ENCODE peak calls at places on chromosomes 4 and X, in five cellular contexts. I is mammary epithelial cell, U is RWPE2, V is IMR-90, D is adrenal gland. L is an unnamed sample. For H3K4me1, the result is how much of the 10 kb centered on the place peaks cover.

GRCh38 chr4:30718021-30718888 is 1.9 kb upstream of the PCDH7 start:
- DNase-seq in I (peak), U (peak), V (peak), D (peak), L (peak)

GRCh38 chr4:105836537-105836936 is 58.7 kb upstream of the NPNT start:
- DNase-seq in I (no peak), U (no peak), V (no peak), D (no peak), L (no peak)

GRCh38 chrX:130109429-130110378 is 593 bp downstream of the ELF4 start:
- DNase-seq in I (no peak), U (no peak), V (peak), D (no peak), L (no peak)

GRCh38 chr4:28443786-28444412 is 1583.3 kb downstream of the STIM2 start:
- DNase-seq in I (peak), U (peak), V (peak), D (peak), L (peak)

GRCh38 chrX:7334253-7334935 is 186.4 kb upstream of the PUDP start:
- DNase-seq in I (no peak), U (no peak), V (peak), D (no peak), L (no peak)

GRCh38 chr4:86557526-86557925 is 36.6 kb upstream of the PTPN13 start:
- DNase-seq in I (peak), U (no peak), V (peak), D (no peak), L (no peak)

GRCh38 chr4:83599183-83599582 is 63.3 kb downstream of the GPAT3 start:
- DNase-seq in I (peak), U (no peak), V (peak), D (no peak), L (no peak)

GRCh38 chrX:39766085-39766726 is 331.6 kb downstream of the BCOR start:
- DNase-seq in I (no peak), U (no peak), V (no peak), D (no peak), L (no peak)

GRCh38 chr4:77385124-77385969 is 220.3 kb upstream of the CXCL13 start:
- DNase-seq in I (peak), U (no peak), V (peak), D (peak), L (peak)

GRCh38 chrX:102746134-102746584 is 25.6 kb downstream of the GPRASP3 start:
- DNase-seq in I (no peak), U (no peak), V (no peak), D (peak), L (peak)

GRCh38 chr4:105088110-105088879 is 58.4 kb upstream of the TET2 start:
- DNase-seq in I (peak), U (no peak), V (peak), D (no peak), L (peak)

GRCh38 chr4:128525387-128525786 is 237.8 kb upstream of the PGRMC2 start:
- DNase-seq in I (peak), U (no peak), V (peak), D (no peak), L (no peak)

GRCh38 chr4:128528177-128528576 is 240.6 kb upstream of the PGRMC2 start:
- DNase-seq in I (no peak), U (no peak), V (no peak), D (no peak), L (no peak)

GRCh38 chr4:128525939-128526630 is 238.5 kb upstream of the PGRMC2 start:
- DNase-seq in I (peak), U (no peak), V (peak), D (no peak), L (no peak)

GRCh38 chr4:128527356-128527755 is 239.7 kb upstream of the PGRMC2 start:
- DNase-seq in I (no peak), U (no peak), V (no peak), D (no peak), L (no peak)

DNA sequence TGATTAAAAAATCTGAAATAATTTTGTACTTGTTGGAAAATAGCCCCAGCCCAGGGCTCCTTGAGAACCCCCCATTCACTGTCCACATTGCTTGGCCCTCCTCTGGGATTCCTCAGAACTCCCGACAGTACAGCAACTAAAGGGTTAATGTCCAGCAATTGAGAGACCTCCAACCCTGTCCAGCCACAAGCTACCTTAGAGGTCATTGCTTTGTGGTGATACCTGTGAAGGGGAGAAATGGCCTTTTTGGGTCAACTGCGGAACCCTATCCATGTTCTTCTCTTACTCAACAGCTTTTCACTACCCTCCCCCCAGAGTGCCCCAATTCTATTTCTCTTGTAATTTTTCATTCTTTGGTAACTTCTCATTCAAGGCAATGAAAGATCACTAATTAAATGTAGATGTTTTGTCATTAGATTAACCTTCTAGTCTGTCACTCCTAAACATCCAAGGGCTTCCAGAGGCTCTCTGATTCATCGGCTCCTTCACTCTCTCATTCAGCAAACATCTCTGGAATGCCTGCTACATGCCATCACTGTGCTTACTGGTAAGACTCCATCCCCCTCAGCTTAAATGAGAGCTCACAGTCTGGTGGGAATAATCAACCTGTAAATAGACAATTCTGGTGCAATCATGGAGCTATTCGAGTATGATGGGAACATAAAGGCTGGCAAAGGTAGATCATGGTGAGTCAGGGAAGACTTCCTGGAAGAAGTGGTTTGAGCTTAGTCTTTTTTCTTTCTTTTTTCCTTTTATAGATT is 241.4 kb upstream of the PGRMC2 start:
- DNase-seq in I (peak), U (peak), V (peak), D (peak), L (peak)
- H3K4me1 ChIP-seq in I (under half), U (under half), V (under half), D (under half), L (under half)

DNA sequence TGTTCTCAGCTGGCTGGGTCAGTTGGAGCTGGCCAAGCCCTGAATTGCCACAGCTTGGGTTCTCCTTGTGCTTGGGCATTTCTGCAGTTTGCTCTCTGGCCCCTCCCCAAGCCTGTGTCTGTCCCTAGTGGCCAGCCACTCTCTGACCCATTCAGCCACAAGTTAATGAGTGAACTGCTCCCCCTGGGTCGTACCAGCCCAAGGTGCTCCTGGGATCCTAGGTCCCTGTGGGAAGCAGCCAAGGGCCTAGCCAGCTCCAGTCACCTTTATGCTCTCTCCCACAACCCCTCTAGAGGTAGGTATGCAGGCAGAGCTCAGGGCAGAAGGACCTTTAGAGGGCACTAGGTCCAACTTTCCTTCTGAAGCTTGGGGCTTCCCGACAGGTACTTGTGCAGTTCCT is 51.5 kb downstream of the STARD8 start:
- DNase-seq in I (no peak), U (no peak), V (no peak), D (no peak), L (no peak)
- TF ChIP-seq CTCF in I (no peak), U (no peak), V (no peak), D (no peak), L (no peak)

DNA sequence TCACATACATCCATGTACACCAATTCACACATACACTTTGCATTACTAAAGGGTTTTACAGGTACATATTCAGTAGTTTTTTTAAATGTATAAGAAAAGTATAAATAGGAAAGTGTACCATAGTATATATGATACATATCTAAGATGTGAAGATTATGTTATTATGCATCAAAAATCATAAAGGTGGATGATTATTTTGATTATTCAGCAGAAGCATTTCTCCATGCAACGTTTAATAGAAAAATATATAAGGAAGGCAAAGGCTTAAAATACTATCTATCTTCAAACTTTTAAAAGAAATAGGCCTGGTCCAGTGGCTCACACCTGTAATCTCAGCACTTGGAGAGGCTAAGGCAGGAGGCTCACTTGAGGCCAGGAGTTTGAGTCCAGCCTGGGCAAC is 133.5 kb upstream of the KLF3 start:
- DNase-seq in I (no peak), U (no peak), V (no peak), D (no peak), L (no peak)
- H3K4me1 ChIP-seq in I (under half), U (under half), V (under half), D (under half), L (under half)

GRCh38 chr4:36824682-36825081 is 419.9 kb upstream of the NWD2 start:
- DNase-seq in I (no peak), U (no peak), V (no peak), D (no peak), L (no peak)
- TF ChIP-seq CTCF in I (no peak), U (no peak), V (no peak), D (no peak), L (peak)

GRCh38 chr4:41136456-41136855 is 77.9 kb downstream of the APBB2 start:
- DNase-seq in I (no peak), U (no peak), V (no peak), D (no peak), L (no peak)
- H3K4me1 ChIP-seq in I (under half), U (half or more), V (under half), D (under half), L (under half)

GRCh38 chr4:26762650-26763049 is 98.0 kb upstream of the STIM2 start:
- DNase-seq in I (peak), U (no peak), V (peak), D (no peak), L (no peak)
- TF ChIP-seq CTCF in I (no peak), U (no peak), V (no peak), D (no peak), L (no peak)

GRCh38 chrX:119706616-119707015 is 13.6 kb upstream of the SEPTIN6 start:
- DNase-seq in I (no peak), U (no peak), V (no peak), D (no peak), L (no peak)
- H3K4me1 ChIP-seq in I (under half), U (under half), V (under half), D (under half), L (under half)

GRCh38 chrX:48695925-48696300 is 621 bp upstream of the SUV39H1 start:
- DNase-seq in I (no peak), U (no peak), V (no peak), D (peak), L (no peak)
- TF ChIP-seq CTCF in I (no peak), U (no peak), V (no peak), D (no peak), L (no peak)

L was measured in H9.